ENCODE peak calls at places on chromosomes 2 and 18, in six cellular contexts. V is K562, C is colonic mucosa, P is pancreas, N is stomach, W is A673. J is an unnamed sample. For H3K4me1, the result is how much of the 10 kb centered on the place peaks cover.

GRCh38 chr2:9760069-9760910 is 83.0 kb upstream of the TAF1B start:
- DNase-seq in V (no peak), C (no peak), P (no peak), N (no peak), W (no peak), J (peak)

GRCh38 chr2:162282765-162283425 is 35.6 kb downstream of the IFIH1 start:
- DNase-seq in V (no peak), C (no peak), P (no peak), N (no peak), W (no peak), J (no peak)

GRCh38 chr18:27608742-27609141 is 423.6 kb upstream of the CHST9 start:
- DNase-seq in V (no peak), C (no peak), P (no peak), N (no peak), W (no peak), J (no peak)

GRCh38 chr18:54828290-54828871 is at the start of gene RAB27B:
- DNase-seq in V (no peak), C (peak), P (peak), N (peak), W (peak), J (peak)

GRCh38 chr2:177147093-177147694 is 65.4 kb upstream of the HNRNPA3 start:
- DNase-seq in V (peak), C (no peak), P (no peak), N (no peak), W (peak), J (no peak)

GRCh38 chr2:22329097-22329716 is 1055.8 kb upstream of the KLHL29 start:
- DNase-seq in V (no peak), C (no peak), P (no peak), N (no peak), W (no peak), J (no peak)

GRCh38 chr2:503288-503999 is 173.8 kb downstream of the TMEM18 start:
- DNase-seq in V (no peak), C (no peak), P (no peak), N (no peak), W (no peak), J (no peak)

GRCh38 chr2:26765475-26766200 is 1.6 kb downstream of the SLC35F6 start:
- DNase-seq in V (no peak), C (no peak), P (no peak), N (no peak), W (no peak), J (no peak)

GRCh38 chr18:32777049-32777448 is 4.2 kb upstream of the KLHL14 start:
- DNase-seq in V (no peak), C (no peak), P (no peak), N (no peak), W (no peak), J (no peak)

GRCh38 chr18:58044370-58045264 is 591 bp downstream of the NEDD4L start:
- DNase-seq in V (peak), C (peak), P (peak), N (peak), W (peak), J (peak)

GRCh38 chr2:197204855-197205254 is 105.7 kb downstream of the ANKRD44 start:
- DNase-seq in V (no peak), C (no peak), P (no peak), N (no peak), W (no peak), J (no peak)
- H3K4me1 ChIP-seq in V (under half), C (under half), P (under half), N (under half), W (under half), J (under half)

GRCh38 chr2:241137276-241138190 is 11.7 kb downstream of the PASK start:
- DNase-seq in V (no peak), C (no peak), P (no peak), N (no peak), W (no peak), J (no peak)

GRCh38 chr2:241139531-241140444 is 9.5 kb downstream of the PASK start:
- DNase-seq in V (no peak), C (no peak), P (no peak), N (no peak), W (no peak), J (no peak)

GRCh38 chr2:241140445-241140840 is 8.8 kb downstream of the PASK start:
- DNase-seq in V (no peak), C (no peak), P (no peak), N (no peak), W (no peak), J (no peak)

GRCh38 chr2:241136661-241137260 is 12.5 kb downstream of the PASK start:
- DNase-seq in V (no peak), C (no peak), P (no peak), N (no peak), W (no peak), J (no peak)

GRCh38 chr2:241138471-241138870 is 10.8 kb downstream of the PASK start:
- DNase-seq in V (no peak), C (no peak), P (no peak), N (no peak), W (no peak), J (no peak)
- H3K4me1 ChIP-seq in V (under half), C (under half), P (under half), N (under half), W (under half), J (under half)

GRCh38 chr2:234075521-234075915 is 25.0 kb downstream of the SPP2 start:
- DNase-seq in V (no peak), C (no peak), P (no peak), N (no peak), W (no peak), J (no peak)

GRCh38 chr2:234072454-234072853 is 22.0 kb downstream of the SPP2 start:
- DNase-seq in V (no peak), C (no peak), P (no peak), N (no peak), W (no peak), J (no peak)

GRCh38 chr2:234074751-234075520 is 24.4 kb downstream of the SPP2 start:
- DNase-seq in V (no peak), C (no peak), P (no peak), N (no peak), W (no peak), J (no peak)

GRCh38 chr2:234075947-234076346 is 25.4 kb downstream of the SPP2 start:
- DNase-seq in V (no peak), C (no peak), P (no peak), N (no peak), W (no peak), J (no peak)

GRCh38 chr2:234071664-234072063 is 21.2 kb downstream of the SPP2 start:
- DNase-seq in V (no peak), C (no peak), P (no peak), N (no peak), W (no peak), J (no peak)
- H3K4me1 ChIP-seq in V (under half), C (under half), P (under half), N (under half), W (under half), J (under half)

DNA sequence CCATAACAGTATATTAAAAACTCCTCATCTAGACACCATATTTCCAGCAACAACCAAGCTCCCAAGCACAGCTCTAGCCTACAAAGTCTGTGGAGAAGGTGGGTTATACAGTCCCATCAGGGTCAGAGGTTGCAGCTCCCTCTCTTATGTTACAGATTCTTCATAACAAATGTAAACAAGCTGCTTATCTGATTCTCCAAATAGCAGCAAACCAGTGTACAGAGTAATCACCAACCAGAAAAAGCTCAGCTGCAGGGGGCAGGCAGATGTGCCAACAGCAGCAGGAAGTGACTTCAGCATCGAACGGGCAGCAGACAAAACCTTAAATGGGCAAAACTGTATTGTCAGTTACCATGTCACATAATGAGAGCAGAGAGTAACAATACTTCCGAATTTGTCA is 52.9 kb upstream of the NABP1 start:
- DNase-seq in V (no peak), C (no peak), P (no peak), N (no peak), W (peak), J (no peak)
- H3K4me1 ChIP-seq in V (under half), C (under half), P (under half), N (under half), W (under half), J (under half)

GRCh38 chr2:38602136-38602731 is 494 bp downstream of the HNRNPLL start:
- DNase-seq in V (no peak), C (peak), P (peak), N (peak), W (no peak), J (peak)
- H3K4me1 ChIP-seq in V (under half), C (under half), P (under half), N (under half), W (under half), J (under half)

GRCh38 chr18:74573053-74573452 is 24.6 kb upstream of the ZNF407 start:
- DNase-seq in V (no peak), C (no peak), P (no peak), N (no peak), W (no peak), J (no peak)
- H3K4me1 ChIP-seq in V (under half), C (under half), P (under half), N (under half), W (under half), J (under half)

GRCh38 chr2:74882299-74882687 is 48.4 kb downstream of the HK2 start:
- DNase-seq in V (no peak), C (no peak), P (no peak), N (no peak), W (no peak), J (no peak)

GRCh38 chr2:74881626-74882298 is 47.8 kb downstream of the HK2 start:
- DNase-seq in V (no peak), C (no peak), P (no peak), N (no peak), W (no peak), J (no peak)

GRCh38 chr2:74878551-74878950 is 44.6 kb downstream of the HK2 start:
- DNase-seq in V (no peak), C (no peak), P (no peak), N (no peak), W (no peak), J (no peak)

GRCh38 chr2:74881176-74881575 is 47.2 kb downstream of the HK2 start:
- DNase-seq in V (no peak), C (no peak), P (no peak), N (no peak), W (no peak), J (no peak)

DNA sequence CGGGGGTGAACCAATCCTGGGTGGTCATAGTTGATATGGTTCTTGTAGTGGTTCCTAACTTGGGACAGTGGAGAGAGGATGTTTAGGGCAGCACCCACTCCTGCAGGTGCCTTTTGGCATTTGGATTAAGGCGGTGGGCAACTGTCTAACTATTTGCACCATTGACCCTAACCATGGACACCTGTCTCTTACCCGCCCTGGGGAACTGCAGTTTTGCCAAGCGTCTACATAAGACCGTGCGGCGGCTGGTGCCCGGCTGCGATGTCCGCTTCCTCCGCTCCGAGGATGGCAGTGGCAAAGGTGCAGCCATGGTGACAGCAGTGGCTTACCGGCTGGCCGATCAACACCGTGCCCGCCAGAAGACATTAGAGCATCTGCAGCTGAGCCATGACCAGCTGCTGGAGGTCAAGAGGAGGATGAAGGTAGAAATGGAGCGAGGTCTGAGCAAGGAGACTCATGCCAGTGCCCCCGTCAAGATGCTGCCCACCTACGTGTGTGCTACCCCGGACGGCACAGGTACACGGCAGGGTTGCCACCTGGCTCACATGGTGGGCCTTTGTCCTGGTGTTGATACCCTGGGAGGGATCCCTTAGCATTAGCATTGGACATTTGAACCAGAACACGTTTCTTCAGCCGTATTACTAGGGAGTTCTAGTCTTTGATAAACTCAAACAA is 46.3 kb downstream of the HK2 start:
- DNase-seq in V (no peak), C (no peak), P (no peak), N (no peak), W (no peak), J (no peak)
- H3K4me1 ChIP-seq in V (under half), C (under half), P (under half), N (under half), W (under half), J (under half)

GRCh38 chr2:240277807-240278522 is 137.5 kb upstream of the OTOS start:
- DNase-seq in V (no peak), C (no peak), P (no peak), N (no peak), W (no peak), J (no peak)

GRCh38 chr2:240280621-240281020 is 140.2 kb upstream of the OTOS start:
- DNase-seq in V (no peak), C (no peak), P (no peak), N (no peak), W (no peak), J (no peak)

GRCh38 chr2:240277073-240277806 is 136.8 kb upstream of the OTOS start:
- DNase-seq in V (no peak), C (peak), P (peak), N (peak), W (no peak), J (peak)

GRCh38 chr2:240275386-240275785 is 134.9 kb upstream of the OTOS start:
- DNase-seq in V (no peak), C (no peak), P (no peak), N (no peak), W (no peak), J (no peak)

DNA sequence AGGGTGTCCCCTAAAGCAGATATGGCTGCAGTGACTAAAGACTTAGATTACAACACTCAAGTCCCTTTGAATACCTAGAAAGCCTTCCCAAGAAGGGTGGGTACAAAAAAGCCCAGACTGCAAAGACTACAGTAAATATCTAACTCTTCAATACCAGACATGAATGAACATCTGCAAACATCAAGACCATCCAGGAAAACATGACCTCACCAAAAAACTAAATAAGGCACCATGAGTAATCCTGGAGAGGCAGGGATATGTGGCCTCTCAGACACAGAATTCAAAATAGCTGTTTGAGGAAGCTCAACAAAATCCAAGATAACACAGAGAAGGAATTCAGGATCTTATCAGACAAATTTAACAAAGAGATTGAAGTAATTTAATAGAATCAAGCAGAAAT is 138.2 kb upstream of the OTOS start:
- DNase-seq in V (no peak), C (no peak), P (no peak), N (no peak), W (no peak), J (no peak)
- H3K4me1 ChIP-seq in V (under half), C (under half), P (under half), N (under half), W (under half), J (under half)